ENCODE peak calls at places on chromosomes 11 and 22, in ten cellular contexts. One of them, this sample, is unnamed.

GRCh38 chr11:78961186-78961782 is 386.6 kb upstream of the NARS2 start:
- DNase-seq in body of pancreas: peak
- DNase-seq in stomach: peak
- DNase-seq in IMR-90: peak
- DNase-seq in heart left ventricle: no peak
- DNase-seq in ovary: no peak
- DNase-seq in spleen: no peak
- DNase-seq in Peyer's patch: no peak
- DNase-seq in GM12891: no peak
- DNase-seq in adrenal gland: peak
- DNase-seq in this sample: peak

GRCh38 chr11:66039765-66040164 is 9.2 kb downstream of the GAL3ST3 start:
- DNase-seq in body of pancreas: no peak
- DNase-seq in stomach: no peak
- DNase-seq in IMR-90: no peak
- DNase-seq in heart left ventricle: no peak
- DNase-seq in ovary: no peak
- DNase-seq in spleen: no peak
- DNase-seq in Peyer's patch: no peak
- DNase-seq in GM12891: no peak
- DNase-seq in adrenal gland: no peak
- DNase-seq in this sample: no peak

GRCh38 chr11:62602141-62603071 is 741 bp upstream of the MTA2 start:
- DNase-seq in body of pancreas: peak
- DNase-seq in stomach: peak
- DNase-seq in IMR-90: peak
- DNase-seq in heart left ventricle: peak
- DNase-seq in ovary: peak
- DNase-seq in spleen: peak
- DNase-seq in Peyer's patch: peak
- DNase-seq in GM12891: no peak
- DNase-seq in adrenal gland: peak
- DNase-seq in this sample: peak

GRCh38 chr11:17343907-17344306 is 7.7 kb upstream of the NCR3LG1 start:
- DNase-seq in body of pancreas: no peak
- DNase-seq in stomach: no peak
- DNase-seq in IMR-90: peak
- DNase-seq in heart left ventricle: no peak
- DNase-seq in ovary: no peak
- DNase-seq in spleen: no peak
- DNase-seq in Peyer's patch: no peak
- DNase-seq in GM12891: no peak
- DNase-seq in adrenal gland: no peak
- DNase-seq in this sample: no peak

GRCh38 chr11:94790771-94791180 is 22.6 kb downstream of the AMOTL1 start:
- DNase-seq in body of pancreas: no peak
- DNase-seq in stomach: no peak
- DNase-seq in IMR-90: peak
- DNase-seq in heart left ventricle: no peak
- DNase-seq in ovary: no peak
- DNase-seq in spleen: no peak
- DNase-seq in Peyer's patch: no peak
- DNase-seq in GM12891: no peak
- DNase-seq in adrenal gland: no peak
- DNase-seq in this sample: no peak

GRCh38 chr11:2869561-2870427 is 15.8 kb downstream of the CDKN1C start:
- DNase-seq in body of pancreas: no peak
- DNase-seq in stomach: no peak
- DNase-seq in IMR-90: no peak
- DNase-seq in heart left ventricle: no peak
- DNase-seq in ovary: no peak
- DNase-seq in spleen: no peak
- DNase-seq in Peyer's patch: no peak
- DNase-seq in GM12891: no peak
- DNase-seq in adrenal gland: no peak
- DNase-seq in this sample: no peak

GRCh38 chr22:40620464-40621046 is 16.0 kb downstream of the MRTFA start:
- DNase-seq in body of pancreas: no peak
- DNase-seq in stomach: no peak
- DNase-seq in IMR-90: peak
- DNase-seq in heart left ventricle: no peak
- DNase-seq in ovary: no peak
- DNase-seq in spleen: no peak
- DNase-seq in Peyer's patch: no peak
- DNase-seq in GM12891: no peak
- DNase-seq in adrenal gland: no peak
- DNase-seq in this sample: no peak

GRCh38 chr11:86704710-86705109 is 32.3 kb upstream of the ME3 start:
- DNase-seq in body of pancreas: no peak
- DNase-seq in stomach: no peak
- DNase-seq in IMR-90: no peak
- DNase-seq in heart left ventricle: no peak
- DNase-seq in ovary: no peak
- DNase-seq in spleen: no peak
- DNase-seq in Peyer's patch: no peak
- DNase-seq in GM12891: no peak
- DNase-seq in adrenal gland: no peak
- DNase-seq in this sample: no peak

DNA sequence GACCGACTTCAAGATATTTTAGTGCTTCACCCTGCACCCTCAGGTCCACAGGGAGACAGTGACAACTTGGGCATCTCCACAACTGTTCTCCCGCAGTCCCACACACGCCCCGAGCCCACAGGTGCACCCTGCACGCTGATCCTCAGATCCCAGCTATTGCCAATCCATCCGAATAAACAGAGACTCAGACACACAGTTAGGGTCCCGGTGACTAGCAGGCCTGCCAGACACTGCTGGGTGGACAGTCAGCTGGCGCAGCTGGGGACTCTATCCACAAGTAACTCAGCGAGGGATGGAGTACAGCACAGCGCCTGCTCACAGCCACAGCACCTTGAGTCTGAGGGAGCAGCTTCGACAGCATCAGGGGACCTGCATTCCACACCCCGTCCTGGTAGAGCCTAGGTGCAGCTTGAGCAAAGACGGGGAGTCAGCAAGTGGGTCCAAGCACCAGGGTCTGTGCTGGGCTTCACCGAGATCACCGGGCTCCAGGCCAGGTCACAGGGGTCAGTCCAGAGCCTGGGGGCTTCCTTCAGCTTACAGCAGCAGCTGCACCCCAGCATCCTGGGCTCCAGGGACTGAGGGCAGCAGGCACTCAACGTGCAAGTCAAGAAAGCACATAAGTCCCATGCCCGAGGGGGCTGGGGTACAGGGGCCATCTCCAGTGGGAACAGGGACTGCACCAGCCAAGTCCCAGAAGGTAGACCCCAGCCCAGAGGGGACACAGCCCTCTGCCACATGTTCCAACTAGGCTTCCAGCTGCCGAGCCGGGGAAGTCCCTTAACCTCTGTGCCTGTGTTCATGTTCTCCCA is 7.6 kb downstream of the RPL3 start:
- DNase-seq in body of pancreas: no peak
- DNase-seq in stomach: no peak
- DNase-seq in IMR-90: no peak
- DNase-seq in heart left ventricle: peak
- DNase-seq in ovary: no peak
- DNase-seq in spleen: no peak
- DNase-seq in Peyer's patch: no peak
- DNase-seq in GM12891: no peak
- DNase-seq in adrenal gland: no peak
- DNase-seq in this sample: no peak
- TF ChIP-seq POLR2A in body of pancreas: peak
- TF ChIP-seq POLR2A in stomach: no peak
- TF ChIP-seq POLR2A in IMR-90: peak
- TF ChIP-seq POLR2A in heart left ventricle: no peak
- TF ChIP-seq POLR2A in ovary: no peak
- TF ChIP-seq POLR2A in spleen: no peak
- TF ChIP-seq POLR2A in Peyer's patch: no peak
- TF ChIP-seq POLR2A in GM12891: peak
- TF ChIP-seq POLR2A in adrenal gland: no peak
- TF ChIP-seq POLR2A in this sample: no peak

GRCh38 chr11:96388891-96389603 is 665 bp downstream of the CCDC82 start:
- DNase-seq in body of pancreas: no peak
- DNase-seq in stomach: no peak
- DNase-seq in IMR-90: no peak
- DNase-seq in heart left ventricle: no peak
- DNase-seq in ovary: no peak
- DNase-seq in spleen: no peak
- DNase-seq in Peyer's patch: no peak
- DNase-seq in GM12891: no peak
- DNase-seq in adrenal gland: no peak
- DNase-seq in this sample: peak

GRCh38 chr11:96391698-96392307 is 2.0 kb downstream of the JRKL start:
- DNase-seq in body of pancreas: no peak
- DNase-seq in stomach: no peak
- DNase-seq in IMR-90: no peak
- DNase-seq in heart left ventricle: no peak
- DNase-seq in ovary: no peak
- DNase-seq in spleen: no peak
- DNase-seq in Peyer's patch: no peak
- DNase-seq in GM12891: no peak
- DNase-seq in adrenal gland: no peak
- DNase-seq in this sample: no peak

GRCh38 chr11:96390403-96390830 is 604 bp downstream of the JRKL start:
- DNase-seq in body of pancreas: no peak
- DNase-seq in stomach: no peak
- DNase-seq in IMR-90: peak
- DNase-seq in heart left ventricle: peak
- DNase-seq in ovary: no peak
- DNase-seq in spleen: no peak
- DNase-seq in Peyer's patch: no peak
- DNase-seq in GM12891: no peak
- DNase-seq in adrenal gland: no peak
- DNase-seq in this sample: no peak

GRCh38 chr11:96393753-96394348 is 4.0 kb downstream of the JRKL start:
- DNase-seq in body of pancreas: no peak
- DNase-seq in stomach: no peak
- DNase-seq in IMR-90: peak
- DNase-seq in heart left ventricle: no peak
- DNase-seq in ovary: no peak
- DNase-seq in spleen: no peak
- DNase-seq in Peyer's patch: no peak
- DNase-seq in GM12891: no peak
- DNase-seq in adrenal gland: no peak
- DNase-seq in this sample: no peak

DNA sequence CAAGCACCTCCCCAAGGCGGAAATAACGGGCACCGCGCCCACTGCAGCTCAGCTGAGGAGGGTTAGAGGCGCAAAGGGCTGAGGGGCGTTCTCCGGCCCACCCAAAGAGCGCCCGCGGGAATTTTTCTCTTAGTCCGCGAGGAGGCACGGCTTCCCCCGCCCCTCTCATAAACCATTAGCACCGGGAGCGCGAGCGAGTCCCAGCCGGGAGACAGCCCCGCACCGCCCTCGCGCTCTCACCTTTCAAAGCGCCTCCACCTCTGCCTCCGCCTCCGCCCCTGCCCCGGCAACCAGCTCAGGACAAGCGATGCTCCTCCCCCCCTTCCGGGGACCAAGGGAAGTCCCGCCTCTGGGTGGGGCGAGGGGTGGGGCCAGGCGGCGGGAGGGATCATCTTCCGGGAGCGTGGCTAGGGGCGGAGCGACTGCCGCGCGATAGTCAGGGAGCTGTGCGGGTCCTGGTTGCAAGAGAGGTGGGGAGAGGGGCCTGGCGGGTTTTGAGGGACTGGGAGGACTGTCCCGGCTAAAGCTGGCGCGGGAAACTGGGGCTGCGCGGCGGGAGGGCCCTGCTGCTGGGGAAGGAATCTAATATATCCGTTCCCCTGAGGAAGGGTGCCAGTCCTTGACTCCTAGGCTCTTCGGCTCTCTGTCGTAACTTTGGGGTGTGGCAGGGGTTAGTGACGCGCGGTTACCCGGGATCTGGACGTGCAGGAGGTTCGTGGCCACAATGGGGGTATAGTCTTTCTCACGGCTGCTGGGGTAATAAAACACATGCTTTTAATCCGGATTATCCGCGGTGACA is at the start of the genes CCDC82 and JRKL:
- DNase-seq in body of pancreas: peak
- DNase-seq in stomach: peak
- DNase-seq in IMR-90: peak
- DNase-seq in heart left ventricle: peak
- DNase-seq in ovary: peak
- DNase-seq in spleen: peak
- DNase-seq in Peyer's patch: peak
- DNase-seq in GM12891: peak
- DNase-seq in adrenal gland: peak
- DNase-seq in this sample: peak
- TF ChIP-seq POLR2A in body of pancreas: peak
- TF ChIP-seq POLR2A in stomach: no peak
- TF ChIP-seq POLR2A in IMR-90: peak
- TF ChIP-seq POLR2A in heart left ventricle: peak
- TF ChIP-seq POLR2A in ovary: no peak
- TF ChIP-seq POLR2A in spleen: peak
- TF ChIP-seq POLR2A in Peyer's patch: peak
- TF ChIP-seq POLR2A in GM12891: no peak
- TF ChIP-seq POLR2A in adrenal gland: peak
- TF ChIP-seq POLR2A in this sample: peak

GRCh38 chr11:130002352-130002845 is at the start of gene PRDM10:
- DNase-seq in body of pancreas: peak
- DNase-seq in stomach: peak
- DNase-seq in IMR-90: peak
- DNase-seq in heart left ventricle: peak
- DNase-seq in ovary: peak
- DNase-seq in spleen: peak
- DNase-seq in Peyer's patch: peak
- DNase-seq in GM12891: peak
- DNase-seq in adrenal gland: peak
- DNase-seq in this sample: peak
- TF ChIP-seq POLR2A in body of pancreas: no peak
- TF ChIP-seq POLR2A in stomach: no peak
- TF ChIP-seq POLR2A in IMR-90: no peak
- TF ChIP-seq POLR2A in heart left ventricle: peak
- TF ChIP-seq POLR2A in ovary: peak
- TF ChIP-seq POLR2A in spleen: peak
- TF ChIP-seq POLR2A in Peyer's patch: no peak
- TF ChIP-seq POLR2A in GM12891: peak
- TF ChIP-seq POLR2A in adrenal gland: no peak
- TF ChIP-seq POLR2A in this sample: no peak

DNA sequence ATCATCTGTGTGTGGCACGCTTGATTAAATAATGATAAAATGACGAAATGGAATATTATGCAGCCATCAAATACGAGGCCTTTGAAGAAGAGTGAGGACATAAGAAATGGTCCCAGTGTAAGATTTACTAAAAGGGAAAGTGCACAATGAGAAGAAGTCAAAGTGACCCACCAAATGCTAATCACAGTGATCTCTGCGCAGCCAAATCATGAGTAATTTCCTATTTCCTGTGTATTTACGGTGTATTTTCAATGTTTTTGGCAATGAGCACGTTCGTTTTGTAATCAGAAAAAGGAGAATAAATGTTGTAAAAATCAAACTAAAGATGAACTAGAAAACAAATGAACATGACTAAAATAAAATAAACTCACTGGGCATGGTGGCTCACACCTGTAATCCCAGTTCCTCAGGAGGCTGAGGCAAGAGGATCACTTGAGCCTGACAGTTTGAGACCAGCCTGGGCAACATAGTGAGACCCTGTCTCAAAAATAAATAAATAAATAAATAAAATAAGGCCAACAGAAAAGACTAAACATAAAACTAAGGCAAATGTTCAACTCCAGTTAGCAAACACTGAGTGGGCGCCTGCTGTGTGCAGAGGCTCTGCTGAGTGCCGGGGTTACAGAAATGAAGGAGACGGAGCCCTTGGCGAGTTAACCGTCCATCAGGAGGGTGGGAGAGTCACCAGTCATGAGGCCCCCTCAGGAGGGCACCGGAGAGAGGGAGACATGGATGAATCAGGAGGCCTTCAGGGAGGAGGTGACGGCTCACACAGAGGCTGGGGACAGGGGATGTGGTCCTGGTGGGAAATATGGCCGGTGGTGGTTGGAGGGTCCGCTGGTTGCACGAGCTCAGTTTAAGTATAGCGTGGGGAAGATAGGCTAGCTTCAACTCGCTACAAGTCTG is 26.0 kb upstream of the CBX7 start:
- DNase-seq in body of pancreas: no peak
- DNase-seq in stomach: no peak
- DNase-seq in IMR-90: peak
- DNase-seq in heart left ventricle: no peak
- DNase-seq in ovary: no peak
- DNase-seq in spleen: peak
- DNase-seq in Peyer's patch: no peak
- DNase-seq in GM12891: no peak
- DNase-seq in adrenal gland: no peak
- DNase-seq in this sample: no peak
- TF ChIP-seq POLR2A in body of pancreas: no peak
- TF ChIP-seq POLR2A in stomach: no peak
- TF ChIP-seq POLR2A in IMR-90: no peak
- TF ChIP-seq POLR2A in heart left ventricle: no peak
- TF ChIP-seq POLR2A in ovary: no peak
- TF ChIP-seq POLR2A in spleen: no peak
- TF ChIP-seq POLR2A in Peyer's patch: no peak
- TF ChIP-seq POLR2A in GM12891: no peak
- TF ChIP-seq POLR2A in adrenal gland: no peak
- TF ChIP-seq POLR2A in this sample: no peak

This sample was measured in testis.